ENCODE peak calls at places on chromosomes 16 and 17, in nine cellular contexts. One of them, this sample, is unnamed.

GRCh38 chr16:89658221-89658879 is 714 bp downstream of the SPATA33 start:
- DNase-seq in CD8-positive, alpha-beta T cell: no peak
- DNase-seq in aorta: no peak
- DNase-seq in endodermal cell: peak
- DNase-seq in fibroblast of mammary gland: no peak
- DNase-seq in AG04449: no peak
- DNase-seq in cardiac muscle cell: peak
- DNase-seq in adipocyte: peak
- DNase-seq in epithelial cell of esophagus: no peak
- DNase-seq in this sample: no peak

GRCh38 chr17:14308965-14309879 is 8.3 kb downstream of the HS3ST3B1 start:
- DNase-seq in AG04449: peak
- DNase-seq in fibroblast of mammary gland: peak
- DNase-seq in adipocyte: peak
- DNase-seq in aorta: peak
- DNase-seq in endodermal cell: peak
- DNase-seq in epithelial cell of esophagus: peak
- DNase-seq in cardiac muscle cell: peak
- DNase-seq in CD8-positive, alpha-beta T cell: peak
- DNase-seq in this sample: peak

GRCh38 chr16:57497121-57497520 is 10.8 kb upstream of the DOK4 start:
- DNase-seq in adipocyte: no peak
- DNase-seq in fibroblast of mammary gland: no peak
- DNase-seq in endodermal cell: peak
- DNase-seq in cardiac muscle cell: no peak
- DNase-seq in AG04449: no peak
- DNase-seq in epithelial cell of esophagus: no peak
- DNase-seq in CD8-positive, alpha-beta T cell: no peak
- DNase-seq in aorta: no peak
- DNase-seq in this sample: no peak

GRCh38 chr17:44083250-44083849 is 12.8 kb downstream of the G6PC3 start:
- DNase-seq in epithelial cell of esophagus: peak
- DNase-seq in CD8-positive, alpha-beta T cell: no peak
- DNase-seq in cardiac muscle cell: no peak
- DNase-seq in aorta: no peak
- DNase-seq in AG04449: no peak
- DNase-seq in endodermal cell: no peak
- DNase-seq in fibroblast of mammary gland: no peak
- DNase-seq in adipocyte: no peak
- DNase-seq in this sample: no peak

GRCh38 chr17:31581022-31581483 is 189.6 kb downstream of the RAB11FIP4 start:
- DNase-seq in endodermal cell: no peak
- DNase-seq in epithelial cell of esophagus: peak
- DNase-seq in cardiac muscle cell: peak
- DNase-seq in fibroblast of mammary gland: peak
- DNase-seq in aorta: peak
- DNase-seq in adipocyte: peak
- DNase-seq in CD8-positive, alpha-beta T cell: no peak
- DNase-seq in AG04449: no peak
- DNase-seq in this sample: peak

GRCh38 chr17:63366238-63366561 is 79.9 kb downstream of the CYB561 start:
- DNase-seq in AG04449: no peak
- DNase-seq in aorta: no peak
- DNase-seq in fibroblast of mammary gland: no peak
- DNase-seq in endodermal cell: no peak
- DNase-seq in epithelial cell of esophagus: no peak
- DNase-seq in CD8-positive, alpha-beta T cell: no peak
- DNase-seq in cardiac muscle cell: no peak
- DNase-seq in adipocyte: no peak
- DNase-seq in this sample: no peak

GRCh38 chr17:74493381-74493833 is 27.0 kb downstream of the CD300A start:
- DNase-seq in adipocyte: peak
- DNase-seq in aorta: peak
- DNase-seq in CD8-positive, alpha-beta T cell: peak
- DNase-seq in endodermal cell: peak
- DNase-seq in epithelial cell of esophagus: peak
- DNase-seq in AG04449: no peak
- DNase-seq in cardiac muscle cell: peak
- DNase-seq in fibroblast of mammary gland: peak
- DNase-seq in this sample: peak

GRCh38 chr16:66942981-66943380 is 7.7 kb downstream of the CES2 start:
- DNase-seq in fibroblast of mammary gland: no peak
- DNase-seq in cardiac muscle cell: no peak
- DNase-seq in epithelial cell of esophagus: no peak
- DNase-seq in endodermal cell: no peak
- DNase-seq in aorta: no peak
- DNase-seq in adipocyte: no peak
- DNase-seq in AG04449: no peak
- DNase-seq in CD8-positive, alpha-beta T cell: no peak
- DNase-seq in this sample: no peak

GRCh38 chr17:79680381-79680780 is 50.4 kb upstream of the ENPP7 start:
- DNase-seq in fibroblast of mammary gland: no peak
- DNase-seq in AG04449: no peak
- DNase-seq in epithelial cell of esophagus: no peak
- DNase-seq in cardiac muscle cell: no peak
- DNase-seq in CD8-positive, alpha-beta T cell: no peak
- DNase-seq in aorta: no peak
- DNase-seq in endodermal cell: no peak
- DNase-seq in adipocyte: no peak
- DNase-seq in this sample: no peak

DNA sequence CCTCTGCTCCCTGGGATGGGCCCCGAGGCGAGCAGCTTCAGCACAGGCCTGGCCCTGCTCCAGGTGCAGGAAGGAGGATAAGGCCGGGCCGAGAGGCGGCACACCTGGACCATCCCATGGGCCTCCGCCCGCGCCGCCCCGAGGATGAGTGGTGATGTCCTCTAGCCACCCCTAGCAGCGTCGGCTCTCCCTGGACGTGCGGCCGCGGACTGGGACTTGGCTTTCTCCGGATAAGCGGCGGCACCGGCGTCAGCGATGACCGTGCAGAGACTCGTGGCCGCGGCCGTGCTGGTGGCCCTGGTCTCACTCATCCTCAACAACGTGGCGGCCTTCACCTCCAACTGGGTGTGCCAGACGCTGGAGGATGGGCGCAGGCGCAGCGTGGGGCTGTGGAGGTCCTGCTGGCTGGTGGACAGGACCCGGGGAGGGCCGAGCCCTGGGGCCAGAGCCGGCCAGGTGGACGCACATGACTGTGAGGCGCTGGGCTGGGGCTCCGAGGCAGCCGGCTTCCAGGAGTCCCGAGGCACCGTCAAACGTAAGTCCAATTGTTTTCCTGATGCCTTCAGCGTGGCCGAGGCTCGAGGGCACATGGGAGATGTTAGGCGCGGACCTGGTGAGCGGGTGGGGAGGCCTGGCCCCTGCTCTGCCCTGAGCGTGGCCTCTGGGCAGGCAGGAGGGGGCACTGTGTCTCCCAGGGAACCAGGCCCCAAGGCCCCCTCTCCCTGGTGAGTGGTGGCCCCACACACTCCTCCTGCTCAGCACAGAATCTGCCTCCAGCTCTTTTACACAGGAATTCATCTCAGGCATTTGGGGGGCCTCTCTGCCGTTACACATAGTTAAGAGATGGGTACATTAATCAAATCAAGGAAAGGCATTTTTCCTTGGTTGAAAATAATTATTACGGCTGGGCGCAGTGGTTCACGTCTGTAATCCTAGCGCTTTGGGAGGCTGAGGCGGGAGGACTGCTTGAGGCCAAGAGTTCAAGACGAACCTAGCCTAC is 855 bp downstream of the TMEM204 start:
- DNase-seq in aorta: no peak
- DNase-seq in CD8-positive, alpha-beta T cell: no peak
- DNase-seq in epithelial cell of esophagus: no peak
- DNase-seq in adipocyte: peak
- DNase-seq in endodermal cell: no peak
- DNase-seq in AG04449: no peak
- DNase-seq in cardiac muscle cell: no peak
- DNase-seq in fibroblast of mammary gland: peak
- DNase-seq in this sample: no peak
- H3K4me3 ChIP-seq in aorta: peak
- H3K4me3 ChIP-seq in CD8-positive, alpha-beta T cell: peak
- H3K4me3 ChIP-seq in epithelial cell of esophagus: no peak
- H3K4me3 ChIP-seq in adipocyte: peak
- H3K4me3 ChIP-seq in endodermal cell: no peak
- H3K4me3 ChIP-seq in AG04449: peak
- H3K4me3 ChIP-seq in cardiac muscle cell: no peak
- H3K4me3 ChIP-seq in fibroblast of mammary gland: peak
- H3K4me3 ChIP-seq in this sample: peak

GRCh38 chr16:30416624-30417298 is 9.4 kb downstream of the ZNF771 start:
- DNase-seq in aorta: no peak
- DNase-seq in fibroblast of mammary gland: no peak
- DNase-seq in adipocyte: no peak
- DNase-seq in CD8-positive, alpha-beta T cell: no peak
- DNase-seq in epithelial cell of esophagus: no peak
- DNase-seq in endodermal cell: no peak
- DNase-seq in AG04449: no peak
- DNase-seq in cardiac muscle cell: no peak
- DNase-seq in this sample: no peak
- H3K4me3 ChIP-seq in aorta: no peak
- H3K4me3 ChIP-seq in fibroblast of mammary gland: peak
- H3K4me3 ChIP-seq in adipocyte: peak
- H3K4me3 ChIP-seq in CD8-positive, alpha-beta T cell: peak
- H3K4me3 ChIP-seq in epithelial cell of esophagus: peak
- H3K4me3 ChIP-seq in endodermal cell: peak
- H3K4me3 ChIP-seq in AG04449: peak
- H3K4me3 ChIP-seq in cardiac muscle cell: peak
- H3K4me3 ChIP-seq in this sample: no peak

DNA sequence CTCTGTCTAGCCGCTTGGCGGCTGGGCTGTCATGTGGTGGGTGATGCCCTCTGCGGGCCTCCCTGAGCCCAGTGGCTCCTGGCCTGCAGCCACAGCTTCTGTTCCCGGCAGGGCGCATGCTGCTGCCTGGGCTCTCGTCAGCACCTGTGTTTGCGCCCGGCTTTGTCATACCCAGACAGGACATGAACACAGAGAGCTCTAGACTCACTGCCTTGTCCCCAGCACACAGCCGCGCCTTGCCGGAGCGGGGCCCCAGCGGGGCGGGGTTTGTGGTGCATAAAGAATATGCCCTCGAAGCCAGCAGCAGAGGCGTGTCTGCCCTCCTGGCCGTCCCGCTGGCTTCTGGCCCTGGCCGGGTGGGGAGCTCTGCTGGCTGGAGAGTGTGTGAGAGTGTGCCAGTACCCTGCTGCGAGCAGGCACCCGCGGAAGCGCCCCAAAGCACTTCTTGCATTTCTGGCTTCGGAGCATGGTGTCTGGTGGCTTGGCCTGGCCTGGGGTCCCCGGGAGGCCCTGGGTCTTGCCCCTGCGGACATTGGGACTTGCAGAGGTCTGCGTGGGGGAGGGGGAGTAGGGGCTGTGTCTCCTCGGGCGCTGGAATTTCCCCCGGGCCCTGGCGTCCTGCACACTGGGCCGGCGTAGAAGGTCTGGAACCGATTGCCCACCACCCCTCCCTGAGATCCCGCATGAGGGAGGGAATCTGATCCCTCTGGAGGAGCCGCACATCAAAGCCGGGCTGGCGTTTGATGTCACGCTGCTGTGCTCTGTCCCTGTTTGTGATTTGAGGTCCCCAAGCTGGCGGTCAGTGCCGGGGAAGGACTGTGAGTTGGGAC is 14.5 kb downstream of the ASPSCR1 start:
- DNase-seq in AG04449: no peak
- DNase-seq in endodermal cell: peak
- DNase-seq in CD8-positive, alpha-beta T cell: no peak
- DNase-seq in aorta: peak
- DNase-seq in cardiac muscle cell: peak
- DNase-seq in epithelial cell of esophagus: peak
- DNase-seq in fibroblast of mammary gland: peak
- DNase-seq in adipocyte: peak
- DNase-seq in this sample: peak
- H3K4me3 ChIP-seq in AG04449: peak
- H3K4me3 ChIP-seq in endodermal cell: no peak
- H3K4me3 ChIP-seq in CD8-positive, alpha-beta T cell: no peak
- H3K4me3 ChIP-seq in aorta: no peak
- H3K4me3 ChIP-seq in cardiac muscle cell: no peak
- H3K4me3 ChIP-seq in epithelial cell of esophagus: no peak
- H3K4me3 ChIP-seq in fibroblast of mammary gland: no peak
- H3K4me3 ChIP-seq in adipocyte: no peak
- H3K4me3 ChIP-seq in this sample: no peak

GRCh38 chr17:72863511-72864175 is 228.8 kb downstream of the SLC39A11 start:
- DNase-seq in fibroblast of mammary gland: no peak
- DNase-seq in CD8-positive, alpha-beta T cell: no peak
- DNase-seq in aorta: no peak
- DNase-seq in endodermal cell: peak
- DNase-seq in AG04449: no peak
- DNase-seq in cardiac muscle cell: no peak
- DNase-seq in epithelial cell of esophagus: no peak
- DNase-seq in adipocyte: no peak
- DNase-seq in this sample: no peak
- H3K4me3 ChIP-seq in fibroblast of mammary gland: no peak
- H3K4me3 ChIP-seq in CD8-positive, alpha-beta T cell: no peak
- H3K4me3 ChIP-seq in aorta: no peak
- H3K4me3 ChIP-seq in endodermal cell: no peak
- H3K4me3 ChIP-seq in AG04449: no peak
- H3K4me3 ChIP-seq in cardiac muscle cell: no peak
- H3K4me3 ChIP-seq in epithelial cell of esophagus: no peak
- H3K4me3 ChIP-seq in adipocyte: no peak
- H3K4me3 ChIP-seq in this sample: no peak

GRCh38 chr16:3645504-3646347 is 8.8 kb upstream of the DNASE1 start:
- DNase-seq in CD8-positive, alpha-beta T cell: no peak
- DNase-seq in aorta: no peak
- DNase-seq in epithelial cell of esophagus: no peak
- DNase-seq in endodermal cell: peak
- DNase-seq in AG04449: no peak
- DNase-seq in cardiac muscle cell: peak
- DNase-seq in adipocyte: no peak
- DNase-seq in fibroblast of mammary gland: no peak
- DNase-seq in this sample: no peak
- H3K4me3 ChIP-seq in CD8-positive, alpha-beta T cell: no peak
- H3K4me3 ChIP-seq in aorta: no peak
- H3K4me3 ChIP-seq in epithelial cell of esophagus: no peak
- H3K4me3 ChIP-seq in endodermal cell: no peak
- H3K4me3 ChIP-seq in AG04449: no peak
- H3K4me3 ChIP-seq in cardiac muscle cell: no peak
- H3K4me3 ChIP-seq in adipocyte: no peak
- H3K4me3 ChIP-seq in fibroblast of mammary gland: no peak
- H3K4me3 ChIP-seq in this sample: no peak